ENCODE peak calls at places on chromosomes 2 and 18, in six cellular contexts. B, P, W, J, X and C are unnamed samples.

GRCh38 chr2:159086332-159086731 is 117.9 kb downstream of the TANC1 start:
- DNase-seq in X (no peak), W (no peak), J (no peak), B (no peak), P (no peak), C (no peak)

GRCh38 chr2:166766220-166766619 is 122.1 kb upstream of the XIRP2 start:
- DNase-seq in P (no peak), X (no peak), J (peak; percentile 38), W (no peak), B (no peak), C (no peak)

GRCh38 chr2:128410035-128410757 is 91.5 kb upstream of the HS6ST1 start:
- DNase-seq in P (no peak), J (peak; percentile 14), B (no peak), W (no peak), X (no peak), C (no peak)

GRCh38 chr2:20135631-20136050 is 84.2 kb upstream of the LAPTM4A start:
- DNase-seq in W (peak; percentile 83), P (peak; percentile 36), X (peak; percentile 67), B (peak; percentile 61), J (peak; percentile 85), C (peak; percentile 64)

GRCh38 chr2:196431076-196431475 is 208.4 kb upstream of the CCDC150 start:
- DNase-seq in P (no peak), J (no peak), X (peak; percentile 11), B (no peak), W (no peak), C (no peak)

GRCh38 chr2:207061181-207061580 is 104.6 kb downstream of the KLF7 start:
- DNase-seq in W (no peak), X (no peak), B (peak; percentile 11), P (no peak), J (no peak), C (peak; percentile 38)

GRCh38 chr2:120448961-120449421 is 103.1 kb downstream of the INHBB start:
- DNase-seq in X (no peak), P (no peak), B (no peak), J (no peak), W (no peak), C (no peak)

GRCh38 chr18:38421016-38421415 is 855.4 kb upstream of the CELF4 start:
- DNase-seq in W (peak; percentile 28), P (no peak), B (no peak), X (no peak), J (no peak), C (no peak)

GRCh38 chr2:45748239-45748638 is 96.8 kb downstream of the PRKCE start:
- DNase-seq in P (no peak), J (no peak), B (peak; percentile 63), X (no peak), W (no peak), C (no peak)

GRCh38 chr2:45771251-45771650 is 119.8 kb downstream of the PRKCE start:
- DNase-seq in X (peak; percentile 23), J (peak; percentile 41), W (peak; percentile 28), P (peak; percentile 35), B (peak; percentile 51), C (no peak)

GRCh38 chr2:66547887-66548286 is 113.0 kb downstream of the MEIS1 start:
- DNase-seq in B (no peak), W (no peak), P (no peak), J (no peak), X (no peak), C (no peak)

GRCh38 chr2:232626584-232626983 is 6.8 kb upstream of the EFHD1 start:
- DNase-seq in X (no peak), P (no peak), W (no peak), J (no peak), B (no peak), C (no peak)

GRCh38 chr2:60707750-60708371 is 48.2 kb upstream of the PAPOLG start:
- DNase-seq in P (peak; percentile 21), X (peak; percentile 31), B (peak; percentile 28), W (peak; percentile 25), J (peak; percentile 43), C (peak; percentile 82)

GRCh38 chr2:25294573-25295462 is 46.9 kb downstream of the DNMT3A start:
- DNase-seq in B (peak; percentile 24), P (no peak), J (no peak), X (peak; percentile 18), W (peak; percentile 40), C (no peak)

GRCh38 chr2:80105020-80105419 is 199.5 kb downstream of the LRRTM1 start:
- DNase-seq in X (no peak), J (no peak), B (peak; percentile 82), W (no peak), P (no peak), C (no peak)

GRCh38 chr2:69177063-69177771 is 164.2 kb downstream of the ANTXR1 start:
- DNase-seq in P (no peak), X (peak; percentile 100), B (peak; percentile 96), J (peak; percentile 70), W (peak; percentile 86), C (peak; percentile 94)

GRCh38 chr2:241040811-241041334 is 42.5 kb downstream of the SNED1 start:
- DNase-seq in W (no peak), X (no peak), P (no peak), B (no peak), J (no peak), C (no peak)

DNA sequence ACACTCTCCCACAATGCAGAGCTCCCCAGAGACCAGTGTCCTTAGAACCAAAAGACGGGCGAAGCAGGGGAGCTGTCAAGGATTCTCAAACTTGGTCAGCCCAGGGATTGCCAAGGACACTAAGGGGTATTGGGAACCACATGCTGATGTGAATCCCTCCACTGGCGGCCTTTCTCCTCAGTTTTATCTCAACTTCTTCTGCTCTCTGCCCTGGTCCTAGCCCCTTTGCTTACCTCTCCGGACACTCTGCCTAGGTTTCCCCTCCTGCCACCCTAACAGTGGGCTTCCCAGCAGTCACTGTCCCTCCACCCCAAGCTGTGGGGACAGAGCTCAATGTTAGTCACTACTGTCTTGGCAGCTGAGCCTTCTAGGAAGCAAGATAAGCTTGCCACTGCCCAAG is 61.1 kb downstream of the POLR1A start:
- DNase-seq in B (no peak), W (no peak), X (no peak), P (no peak), J (peak; percentile 14), C (no peak)
- H3K4me1 ChIP-seq in B (no peaks in the 10 kb centered on the region), W (no peaks in the 10 kb centered on the region), X (peaks cover 2% of the 10 kb centered on the region), P (no peaks in the 10 kb centered on the region), J (no peaks in the 10 kb centered on the region), C (peaks cover 6% of the 10 kb centered on the region)

GRCh38 chr2:73264783-73265182 is 19.5 kb downstream of the FBXO41 start:
- DNase-seq in J (no peak), W (no peak), P (no peak), X (no peak), B (no peak), C (no peak)

GRCh38 chr2:73265298-73266060 is 18.8 kb downstream of the FBXO41 start:
- DNase-seq in J (no peak), P (no peak), X (no peak), B (no peak), W (no peak), C (no peak)

GRCh38 chr2:73267008-73267407 is 17.3 kb downstream of the FBXO41 start:
- DNase-seq in B (no peak), P (no peak), J (no peak), X (no peak), W (no peak), C (no peak)

GRCh38 chr2:73264332-73264606 is 20.0 kb downstream of the FBXO41 start:
- DNase-seq in B (no peak), W (no peak), X (no peak), P (no peak), J (no peak), C (no peak)

GRCh38 chr2:73266061-73266891 is 18.0 kb downstream of the FBXO41 start:
- DNase-seq in B (peak; percentile 65), P (no peak), J (no peak), W (no peak), X (no peak), C (peak; percentile 59)
- H2BK120ac ChIP-seq in B (no peak overlapping the region), P (no peak overlapping the region), J (no peak overlapping the region), W (no peak overlapping the region), X (no peak overlapping the region), C (no peak overlapping the region)

GRCh38 chr18:48202899-48203260 is 206.3 kb downstream of the ZBTB7C start:
- DNase-seq in P (no peak), X (no peak), B (no peak), W (no peak), J (no peak), C (no peak)
- H2AK5ac ChIP-seq in P (no peak overlapping the region), X (no peak overlapping the region), B (no peak overlapping the region), W (no peak overlapping the region), J (no peak overlapping the region), C (no peak overlapping the region)

GRCh38 chr2:239908744-239909143 is 116.4 kb downstream of the NDUFA10 start:
- DNase-seq in P (no peak), W (no peak), X (no peak), J (peak; percentile 26), B (no peak), C (no peak)
- H3K4me1 ChIP-seq in P (no peaks in the 10 kb centered on the region), W (no peaks in the 10 kb centered on the region), X (no peaks in the 10 kb centered on the region), J (no peaks in the 10 kb centered on the region), B (no peaks in the 10 kb centered on the region), C (no peaks in the 10 kb centered on the region)